ENCODE peak calls at places on chromosomes 12 and 14, in five cellular contexts. O is GM20000; M is NCI-H2081; F is GM03348; U is stimulated activated CD8-positive, alpha-beta memory T cell treated with anti-CD3 and anti-CD28 coated beads, Interleukin-12 subunit alpha, Interleukin-12 subunit beta, amount 100 ng/mL, for 4 hours. D is an unnamed sample.
A peak's percentile ranks its signal among the peaks of the same experiment; 100 is the strongest.

GRCh38 chr12:133233006-133233405 is 2.7 kb downstream of the ANHX start:
- DNase-seq in O (no peak), M (no peak), F (no peak), U (no peak), D (no peak)

GRCh38 chr12:31275491-31275890 is 50.5 kb downstream of the SINHCAF start:
- DNase-seq in O (no peak), M (no peak), F (no peak), U (no peak), D (no peak)

GRCh38 chr12:118377891-118378470 is 1.6 kb downstream of the SUDS3 start:
- DNase-seq in O (peak; percentile 75), M (peak; percentile 52), F (peak; percentile 73), U (peak; percentile 39), D (peak; percentile 72)

GRCh38 chr12:27462151-27462694 is 15.7 kb downstream of the SMCO2 start:
- DNase-seq in O (no peak), M (no peak), F (no peak), U (no peak), D (peak; percentile 93)

GRCh38 chr12:122853582-122854245 is 18.5 kb downstream of the HIP1R start:
- DNase-seq in O (no peak), M (no peak), F (no peak), U (no peak), D (no peak)

GRCh38 chr12:11026118-11026517 is 3.7 kb upstream of the TAS2R19 start:
- DNase-seq in O (no peak), M (no peak), F (no peak), U (no peak), D (no peak)

GRCh38 chr12:109461846-109462766 is 15.0 kb downstream of the KCTD10 start:
- DNase-seq in O (no peak), M (no peak), F (peak; percentile 95), U (no peak), D (peak; percentile 97)

GRCh38 chr14:32076278-32077080 is 625 bp upstream of the ARHGAP5 start:
- DNase-seq in O (peak; percentile 85), M (peak; percentile 96), F (peak; percentile 97), U (peak; percentile 70), D (peak; percentile 99)

GRCh38 chr14:51457858-51458562 is 193.7 kb upstream of the FRMD6 start:
- DNase-seq in O (no peak), M (no peak), F (no peak), U (no peak), D (no peak)

GRCh38 chr12:95349291-95349690 is 124.7 kb upstream of the METAP2 start:
- DNase-seq in O (no peak), M (no peak), F (no peak), U (no peak), D (no peak)

GRCh38 chr14:64501326-64502171 is 2.1 kb downstream of the ZBTB25 start:
- DNase-seq in O (no peak), M (peak; percentile 47), F (peak; percentile 81), U (no peak), D (peak; percentile 70)

GRCh38 chr12:75190846-75191245 is 18.8 kb downstream of the KCNC2 start:
- DNase-seq in O (no peak), M (no peak), F (no peak), U (no peak), D (no peak)

GRCh38 chr14:36767603-36768281 is 106.1 kb downstream of the PAX9 start:
- DNase-seq in O (no peak), M (peak; percentile 67), F (no peak), U (no peak), D (no peak)

GRCh38 chr12:58959639-58960300 is 39.5 kb upstream of the LRIG3 start:
- DNase-seq in O (no peak), M (no peak), F (no peak), U (no peak), D (no peak)

GRCh38 chr14:104550849-104551728 is 28.5 kb upstream of the C14orf180 start:
- DNase-seq in O (no peak), M (no peak), F (no peak), U (no peak), D (no peak)

GRCh38 chr12:93894391-93895095 is 217.4 kb downstream of the CRADD start:
- DNase-seq in O (no peak), M (no peak), F (peak; percentile 73), U (no peak), D (peak; percentile 94)

GRCh38 chr12:123064356-123064755 is 83.9 kb downstream of the ARL6IP4 start:
- DNase-seq in O (no peak), M (no peak), F (no peak), U (no peak), D (no peak)

GRCh38 chr14:36207500-36207899 is 31.0 kb upstream of the PTCSC3 start:
- DNase-seq in O (no peak), M (peak; percentile 42), F (peak; percentile 22), U (no peak), D (peak; percentile 1)

GRCh38 chr12:131018808-131019397 is 65.2 kb downstream of the ADGRD1 start:
- DNase-seq in O (no peak), M (no peak), F (no peak), U (no peak), D (no peak)

GRCh38 chr12:52010152-52010622 is 3.4 kb downstream of the TAMALIN start:
- DNase-seq in O (no peak), M (peak; percentile 46), F (peak; percentile 91), U (no peak), D (peak; percentile 81)

GRCh38 chr12:120207227-120207626 is 6.3 kb upstream of the RPLP0 start:
- DNase-seq in O (no peak), M (no peak), F (no peak), U (no peak), D (no peak)

GRCh38 chr12:106583578-106584103 is 837 bp downstream of the RFX4 start:
- DNase-seq in O (no peak), M (no peak), F (peak; percentile 29), U (no peak), D (peak; percentile 20)

GRCh38 chr14:61537567-61538463 is 157.5 kb upstream of the HIF1A start:
- DNase-seq in O (no peak), M (peak; percentile 40), F (peak; percentile 70), U (peak; percentile 13), D (peak; percentile 96)

GRCh38 chr12:92032965-92033364 is 112.7 kb downstream of the BTG1 start:
- DNase-seq in O (no peak), M (no peak), F (no peak), U (no peak), D (no peak)